ENCODE peak calls at places on chromosome 17, in ten cellular contexts. V is sigmoid colon; G is fibroblast of lung; O is GM23248; H is HCT116; I is pancreas; A is tibial nerve; F is left ventricle myocardium inferior; J is CD8-positive, alpha-beta memory T cell; E is H9. T is an unnamed sample.

GRCh38 chr17:67359960-67360817 is 6.2 kb downstream of the PSMD12 start:
- DNase-seq in E (no peak), J (peak; percentile 32), F (no peak), A (no peak), O (peak; percentile 53), I (no peak), V (no peak), G (peak; percentile 30), H (peak; percentile 46), T (peak; percentile 76)

GRCh38 chr17:61167050-61167449 is 232.6 kb upstream of the TBX2 start:
- DNase-seq in E (no peak), J (no peak), G (no peak), H (no peak), O (no peak), F (no peak), V (no peak), I (no peak), A (no peak), T (no peak)

GRCh38 chr17:72812823-72813222 is 279.7 kb downstream of the SLC39A11 start:
- DNase-seq in O (peak; percentile 41), I (no peak), E (no peak), A (no peak), G (peak; percentile 73), F (no peak), H (peak; percentile 51), J (no peak), V (no peak), T (peak; percentile 76)

GRCh38 chr17:356671-357434 is 4.2 kb upstream of the RPH3AL start:
- DNase-seq in F (no peak), H (no peak), J (no peak), E (no peak), O (no peak), V (no peak), G (no peak), I (no peak), A (no peak), T (peak; percentile 43)

GRCh38 chr17:69525920-69526841 is 111.7 kb downstream of the MAP2K6 start:
- DNase-seq in H (peak; percentile 73), G (peak; percentile 48), F (peak; percentile 18), I (peak; percentile 55), V (peak; percentile 64), O (peak; percentile 71), J (no peak), A (no peak), E (peak; percentile 62), T (peak; percentile 64)

GRCh38 chr17:48382989-48383388 is 47.0 kb downstream of the SKAP1 start:
- DNase-seq in V (no peak), H (no peak), G (no peak), J (no peak), I (no peak), O (peak; percentile 13), F (no peak), E (no peak), A (no peak), T (peak; percentile 41)

GRCh38 chr17:62804822-62805221 is 3.3 kb downstream of the MARCHF10 start:
- DNase-seq in G (peak; percentile 83), A (no peak), H (no peak), I (no peak), F (no peak), V (no peak), J (no peak), O (peak; percentile 80), E (no peak), T (peak; percentile 88)

GRCh38 chr17:27218719-27219488 is 75.0 kb upstream of the WSB1 start:
- DNase-seq in H (no peak), E (no peak), A (no peak), V (no peak), I (no peak), O (no peak), G (no peak), F (no peak), J (no peak), T (no peak)

GRCh38 chr17:15498107-15498506 is 30.7 kb upstream of the CDRT4 start:
- DNase-seq in H (no peak), E (peak; percentile 47), O (peak; percentile 36), J (no peak), V (no peak), G (no peak), A (no peak), I (no peak), F (no peak), T (no peak)

GRCh38 chr17:42891539-42892152 is 9.0 kb upstream of the G6PC1 start:
- DNase-seq in E (peak; percentile 69), H (no peak), J (no peak), O (peak; percentile 65), I (no peak), F (peak; percentile 69), A (no peak), G (peak; percentile 35), V (peak; percentile 89), T (peak; percentile 81)

GRCh38 chr17:1298616-1299015 is 19.2 kb downstream of the TRARG1 start:
- DNase-seq in H (no peak), G (no peak), I (no peak), V (no peak), J (peak; percentile 20), F (no peak), E (peak; percentile 84), A (no peak), O (peak; percentile 44), T (peak; percentile 76)

GRCh38 chr17:66272699-66273390 is 29.6 kb upstream of the PRKCA start:
- DNase-seq in O (peak; percentile 94), V (peak; percentile 71), A (no peak), F (no peak), J (no peak), H (no peak), I (no peak), E (no peak), G (peak; percentile 96), T (peak; percentile 92)

GRCh38 chr17:35119370-35120185 is at the start of gene RAD51D:
- DNase-seq in J (peak; percentile 73), F (peak; percentile 77), G (peak; percentile 57), I (peak; percentile 69), V (peak; percentile 83), H (peak; percentile 48), O (peak; percentile 86), E (peak; percentile 93), A (peak; percentile 46), T (peak; percentile 97)

GRCh38 chr17:73393962-73394361 is 82.2 kb upstream of the CDC42EP4 start:
- DNase-seq in V (no peak), J (no peak), A (no peak), E (peak; percentile 55), G (peak; percentile 31), H (peak; percentile 16), F (no peak), O (peak; percentile 26), I (no peak), T (peak; percentile 85)

GRCh38 chr17:81973432-81973831 is 4.0 kb upstream of the ASPSCR1 start:
- DNase-seq in I (no peak), J (no peak), F (no peak), V (no peak), E (no peak), H (no peak), A (no peak), G (no peak), O (no peak), T (no peak)

GRCh38 chr17:34979650-34980352 is 511 bp upstream of the LIG3 start:
- DNase-seq in O (peak; percentile 54), J (no peak), A (no peak), I (no peak), H (no peak), V (no peak), F (no peak), E (no peak), G (peak; percentile 45), T (peak; percentile 90)

GRCh38 chr17:63695889-63696288 is 4.0 kb downstream of the LIMD2 start:
- DNase-seq in F (no peak), H (no peak), E (no peak), I (no peak), A (no peak), V (no peak), O (no peak), J (no peak), G (no peak), T (no peak)

GRCh38 chr17:41806685-41807445 is 4.9 kb downstream of the P3H4 start:
- DNase-seq in E (no peak), J (no peak), I (no peak), O (no peak), H (no peak), F (no peak), A (no peak), V (no peak), G (no peak), T (peak; percentile 44)
- H3K4me1 ChIP-seq in E (no peaks in the 10 kb centered on the region), J (peaks cover 19% of the 10 kb centered on the region), I (peaks cover 7% of the 10 kb centered on the region), O (peaks cover 14% of the 10 kb centered on the region), H (peaks cover 7% of the 10 kb centered on the region), F (peaks cover 26% of the 10 kb centered on the region), A (no peaks in the 10 kb centered on the region), V (peaks cover 22% of the 10 kb centered on the region), G (peaks cover 8% of the 10 kb centered on the region), T (peaks cover 11% of the 10 kb centered on the region)

GRCh38 chr17:31740611-31741082 is 118.4 kb downstream of the COPRS start:
- DNase-seq in O (peak; percentile 92), G (peak; percentile 90), A (no peak), J (no peak), I (no peak), H (no peak), F (no peak), V (no peak), E (no peak), T (peak; percentile 88)
- H3K4me1 ChIP-seq in O (peaks cover 54% of the 10 kb centered on the region), G (peaks cover 33% of the 10 kb centered on the region), A (no peaks in the 10 kb centered on the region), J (no peaks in the 10 kb centered on the region), I (no peaks in the 10 kb centered on the region), H (no peaks in the 10 kb centered on the region), F (peaks cover 74% of the 10 kb centered on the region), V (peaks cover 85% of the 10 kb centered on the region), E (no peaks in the 10 kb centered on the region), T (peaks cover 64% of the 10 kb centered on the region)

GRCh38 chr17:65039349-65039988 is 17.1 kb downstream of the GNA13 start:
- DNase-seq in G (no peak), A (no peak), F (no peak), I (no peak), O (no peak), E (no peak), H (no peak), J (peak; percentile 50), V (no peak), T (no peak)
- H3K4me1 ChIP-seq in G (no peaks in the 10 kb centered on the region), A (no peaks in the 10 kb centered on the region), F (peaks cover 99% of the 10 kb centered on the region), I (peaks cover 15% of the 10 kb centered on the region), O (peaks cover 5% of the 10 kb centered on the region), E (no peaks in the 10 kb centered on the region), H (no peaks in the 10 kb centered on the region), J (peaks cover 91% of the 10 kb centered on the region), V (peaks cover 98% of the 10 kb centered on the region), T (peaks cover 8% of the 10 kb centered on the region)

DNA sequence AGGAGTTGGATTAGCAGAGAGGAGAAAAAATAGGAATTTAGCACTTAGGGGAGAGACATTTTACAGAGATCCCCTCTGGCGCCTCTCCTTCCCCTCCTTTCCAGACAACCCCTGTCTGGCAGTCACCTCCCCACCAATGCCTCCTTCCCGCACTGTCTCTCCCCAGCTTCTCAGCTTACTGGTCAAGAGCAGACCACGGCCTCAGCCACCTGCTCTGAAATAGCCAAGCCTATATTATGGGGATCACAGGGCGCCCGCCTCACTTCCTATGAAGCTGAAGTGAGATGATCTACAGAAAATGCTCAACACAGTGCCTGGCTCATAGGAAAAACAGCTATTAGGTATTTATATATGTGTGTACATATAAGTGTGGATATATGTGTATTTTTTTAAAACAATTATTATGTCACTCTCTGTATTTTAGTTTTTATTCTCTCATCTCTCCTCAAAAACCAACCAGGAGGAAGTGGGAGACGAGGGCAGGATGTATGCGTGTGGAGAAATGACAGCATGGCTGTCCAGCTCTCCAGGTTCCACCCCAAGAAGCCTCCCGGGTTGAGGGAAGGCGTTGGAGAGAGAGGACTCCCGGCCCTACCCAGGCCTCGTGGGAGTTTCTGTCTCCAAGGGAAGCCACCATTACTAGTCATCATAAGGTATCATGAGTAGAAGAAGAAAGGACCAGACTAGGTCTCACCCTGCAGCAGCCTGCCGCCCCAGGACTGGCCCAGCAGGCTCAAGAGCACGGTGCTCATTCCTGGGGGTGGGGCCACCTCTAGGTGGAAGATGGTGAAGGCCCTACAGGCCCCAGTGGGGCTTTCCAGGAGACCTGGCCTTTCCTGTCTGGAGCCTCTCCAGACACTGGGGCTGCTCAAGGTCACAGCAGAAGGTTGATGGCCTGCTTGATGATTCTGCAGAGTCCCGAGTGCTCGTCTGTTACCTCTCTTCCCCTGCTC is 27.2 kb downstream of the MAP3K14 start:
- DNase-seq in A (no peak), H (no peak), E (no peak), F (no peak), I (no peak), V (no peak), O (no peak), J (no peak), G (no peak), T (peak; percentile 35)
- H3K4me1 ChIP-seq in A (no peaks in the 10 kb centered on the region), H (peaks cover 18% of the 10 kb centered on the region), E (no peaks in the 10 kb centered on the region), F (peaks cover 86% of the 10 kb centered on the region), I (peaks cover 63% of the 10 kb centered on the region), V (peaks cover 86% of the 10 kb centered on the region), O (peaks cover 30% of the 10 kb centered on the region), J (peaks cover 12% of the 10 kb centered on the region), G (peaks cover 20% of the 10 kb centered on the region), T (peaks cover 22% of the 10 kb centered on the region)